ENCODE peak calls at places on chromosomes 3 and 15, in nine cellular contexts. One of them, this sample, is unnamed.

GRCh38 chr3:107024481-107025153 is 352.6 kb upstream of the CCDC54 start:
- DNase-seq in breast epithelium: no peak
- DNase-seq in NCI-H2081: no peak
- DNase-seq in uterus: peak
- DNase-seq in GDM1: no peak
- DNase-seq in CD4-positive, CD25-positive, alpha-beta regulatory T cell: no peak
- DNase-seq in GM04504: peak
- DNase-seq in lower lobe of right lung: no peak
- DNase-seq in H7: no peak
- DNase-seq in this sample: no peak

GRCh38 chr15:70178335-70179084 is 80.8 kb upstream of the TLE3 start:
- DNase-seq in breast epithelium: no peak
- DNase-seq in NCI-H2081: no peak
- DNase-seq in uterus: no peak
- DNase-seq in GDM1: no peak
- DNase-seq in CD4-positive, CD25-positive, alpha-beta regulatory T cell: no peak
- DNase-seq in GM04504: no peak
- DNase-seq in lower lobe of right lung: no peak
- DNase-seq in H7: no peak
- DNase-seq in this sample: no peak

GRCh38 chr3:104412608-104413580 is 953.8 kb upstream of the ALCAM start:
- DNase-seq in breast epithelium: no peak
- DNase-seq in NCI-H2081: no peak
- DNase-seq in uterus: no peak
- DNase-seq in GDM1: no peak
- DNase-seq in CD4-positive, CD25-positive, alpha-beta regulatory T cell: no peak
- DNase-seq in GM04504: no peak
- DNase-seq in lower lobe of right lung: no peak
- DNase-seq in H7: no peak
- DNase-seq in this sample: no peak

GRCh38 chr3:3776607-3777006 is 22.6 kb upstream of the LRRN1 start:
- DNase-seq in breast epithelium: no peak
- DNase-seq in NCI-H2081: no peak
- DNase-seq in uterus: no peak
- DNase-seq in GDM1: no peak
- DNase-seq in CD4-positive, CD25-positive, alpha-beta regulatory T cell: no peak
- DNase-seq in GM04504: no peak
- DNase-seq in lower lobe of right lung: no peak
- DNase-seq in H7: no peak
- DNase-seq in this sample: no peak

GRCh38 chr15:69609776-69610175 is 157.2 kb downstream of the RPLP1 start:
- DNase-seq in breast epithelium: no peak
- DNase-seq in NCI-H2081: no peak
- DNase-seq in uterus: no peak
- DNase-seq in GDM1: no peak
- DNase-seq in CD4-positive, CD25-positive, alpha-beta regulatory T cell: no peak
- DNase-seq in GM04504: no peak
- DNase-seq in lower lobe of right lung: no peak
- DNase-seq in H7: no peak
- DNase-seq in this sample: no peak

GRCh38 chr3:61892881-61893280 is 331.5 kb downstream of the PTPRG start:
- DNase-seq in breast epithelium: no peak
- DNase-seq in NCI-H2081: no peak
- DNase-seq in uterus: no peak
- DNase-seq in GDM1: no peak
- DNase-seq in CD4-positive, CD25-positive, alpha-beta regulatory T cell: no peak
- DNase-seq in GM04504: no peak
- DNase-seq in lower lobe of right lung: no peak
- DNase-seq in H7: no peak
- DNase-seq in this sample: no peak

GRCh38 chr3:67976683-67977082 is 322.3 kb upstream of the SUCLG2 start:
- DNase-seq in breast epithelium: no peak
- DNase-seq in NCI-H2081: no peak
- DNase-seq in uterus: no peak
- DNase-seq in GDM1: no peak
- DNase-seq in CD4-positive, CD25-positive, alpha-beta regulatory T cell: no peak
- DNase-seq in GM04504: no peak
- DNase-seq in lower lobe of right lung: no peak
- DNase-seq in H7: no peak
- DNase-seq in this sample: no peak

GRCh38 chr15:60493166-60493565 is 14.2 kb upstream of the ICE2 start:
- DNase-seq in breast epithelium: no peak
- DNase-seq in NCI-H2081: no peak
- DNase-seq in uterus: no peak
- DNase-seq in GDM1: no peak
- DNase-seq in CD4-positive, CD25-positive, alpha-beta regulatory T cell: no peak
- DNase-seq in GM04504: no peak
- DNase-seq in lower lobe of right lung: no peak
- DNase-seq in H7: no peak
- DNase-seq in this sample: no peak

GRCh38 chr15:91779960-91780359 is 73.5 kb upstream of the SLCO3A1 start:
- DNase-seq in breast epithelium: no peak
- DNase-seq in NCI-H2081: no peak
- DNase-seq in uterus: no peak
- DNase-seq in GDM1: no peak
- DNase-seq in CD4-positive, CD25-positive, alpha-beta regulatory T cell: no peak
- DNase-seq in GM04504: no peak
- DNase-seq in lower lobe of right lung: no peak
- DNase-seq in H7: no peak
- DNase-seq in this sample: no peak

GRCh38 chr3:188754286-188754685 is 417.5 kb upstream of the TPRG1 start:
- DNase-seq in breast epithelium: no peak
- DNase-seq in NCI-H2081: no peak
- DNase-seq in uterus: no peak
- DNase-seq in GDM1: no peak
- DNase-seq in CD4-positive, CD25-positive, alpha-beta regulatory T cell: no peak
- DNase-seq in GM04504: no peak
- DNase-seq in lower lobe of right lung: no peak
- DNase-seq in H7: no peak
- DNase-seq in this sample: no peak

GRCh38 chr3:197465996-197466549 is 89.7 kb downstream of the BDH1 start:
- DNase-seq in breast epithelium: no peak
- DNase-seq in NCI-H2081: no peak
- DNase-seq in uterus: no peak
- DNase-seq in GDM1: no peak
- DNase-seq in CD4-positive, CD25-positive, alpha-beta regulatory T cell: no peak
- DNase-seq in GM04504: peak
- DNase-seq in lower lobe of right lung: no peak
- DNase-seq in H7: no peak
- DNase-seq in this sample: no peak

GRCh38 chr3:64319391-64319790 is 94.1 kb upstream of the PRICKLE2 start:
- DNase-seq in breast epithelium: no peak
- DNase-seq in NCI-H2081: no peak
- DNase-seq in uterus: no peak
- DNase-seq in GDM1: no peak
- DNase-seq in CD4-positive, CD25-positive, alpha-beta regulatory T cell: no peak
- DNase-seq in GM04504: no peak
- DNase-seq in lower lobe of right lung: no peak
- DNase-seq in H7: peak
- DNase-seq in this sample: no peak

GRCh38 chr15:100400996-100401395 is 59.2 kb upstream of the ADAMTS17 start:
- DNase-seq in breast epithelium: no peak
- DNase-seq in NCI-H2081: no peak
- DNase-seq in uterus: no peak
- DNase-seq in GDM1: no peak
- DNase-seq in CD4-positive, CD25-positive, alpha-beta regulatory T cell: no peak
- DNase-seq in GM04504: no peak
- DNase-seq in lower lobe of right lung: no peak
- DNase-seq in H7: no peak
- DNase-seq in this sample: no peak

GRCh38 chr3:53850895-53851294 is 4.5 kb downstream of the IL17RB start:
- DNase-seq in breast epithelium: no peak
- DNase-seq in NCI-H2081: no peak
- DNase-seq in uterus: peak
- DNase-seq in GDM1: no peak
- DNase-seq in CD4-positive, CD25-positive, alpha-beta regulatory T cell: no peak
- DNase-seq in GM04504: peak
- DNase-seq in lower lobe of right lung: no peak
- DNase-seq in H7: no peak
- DNase-seq in this sample: no peak

GRCh38 chr3:66398228-66399025 is 102.4 kb downstream of the LRIG1 start:
- DNase-seq in breast epithelium: no peak
- DNase-seq in NCI-H2081: peak
- DNase-seq in uterus: no peak
- DNase-seq in GDM1: no peak
- DNase-seq in CD4-positive, CD25-positive, alpha-beta regulatory T cell: no peak
- DNase-seq in GM04504: no peak
- DNase-seq in lower lobe of right lung: no peak
- DNase-seq in H7: no peak
- DNase-seq in this sample: peak

GRCh38 chr15:81274932-81275341 is 49.0 kb downstream of the STARD5 start:
- DNase-seq in breast epithelium: peak
- DNase-seq in NCI-H2081: peak
- DNase-seq in uterus: peak
- DNase-seq in GDM1: peak
- DNase-seq in CD4-positive, CD25-positive, alpha-beta regulatory T cell: peak
- DNase-seq in GM04504: peak
- DNase-seq in lower lobe of right lung: peak
- DNase-seq in H7: peak
- DNase-seq in this sample: peak

GRCh38 chr3:67297715-67298475 is 299.8 kb downstream of the KBTBD8 start:
- DNase-seq in breast epithelium: no peak
- DNase-seq in NCI-H2081: no peak
- DNase-seq in uterus: no peak
- DNase-seq in GDM1: no peak
- DNase-seq in CD4-positive, CD25-positive, alpha-beta regulatory T cell: no peak
- DNase-seq in GM04504: no peak
- DNase-seq in lower lobe of right lung: no peak
- DNase-seq in H7: no peak
- DNase-seq in this sample: no peak

GRCh38 chr3:114155370-114155821 is 23.5 kb downstream of the DRD3 start:
- DNase-seq in breast epithelium: no peak
- DNase-seq in NCI-H2081: no peak
- DNase-seq in uterus: no peak
- DNase-seq in GDM1: no peak
- DNase-seq in CD4-positive, CD25-positive, alpha-beta regulatory T cell: no peak
- DNase-seq in GM04504: no peak
- DNase-seq in lower lobe of right lung: no peak
- DNase-seq in H7: no peak
- DNase-seq in this sample: peak

GRCh38 chr15:52295421-52295991 is at the start of gene MYO5C:
- DNase-seq in breast epithelium: peak
- DNase-seq in NCI-H2081: peak
- DNase-seq in uterus: peak
- DNase-seq in GDM1: no peak
- DNase-seq in CD4-positive, CD25-positive, alpha-beta regulatory T cell: no peak
- DNase-seq in GM04504: no peak
- DNase-seq in lower lobe of right lung: peak
- DNase-seq in H7: peak
- DNase-seq in this sample: peak

GRCh38 chr3:146468234-146468931 is 978 bp downstream of the PLSCR2 start:
- DNase-seq in breast epithelium: no peak
- DNase-seq in NCI-H2081: no peak
- DNase-seq in uterus: no peak
- DNase-seq in GDM1: no peak
- DNase-seq in CD4-positive, CD25-positive, alpha-beta regulatory T cell: no peak
- DNase-seq in GM04504: no peak
- DNase-seq in lower lobe of right lung: no peak
- DNase-seq in H7: no peak
- DNase-seq in this sample: no peak

GRCh38 chr3:129016366-129016724 is 15.2 kb downstream of the EFCC1 start:
- DNase-seq in breast epithelium: no peak
- DNase-seq in NCI-H2081: peak
- DNase-seq in uterus: no peak
- DNase-seq in GDM1: peak
- DNase-seq in CD4-positive, CD25-positive, alpha-beta regulatory T cell: peak
- DNase-seq in GM04504: no peak
- DNase-seq in lower lobe of right lung: peak
- DNase-seq in H7: no peak
- DNase-seq in this sample: peak

GRCh38 chr15:40355976-40356585 is 1.9 kb upstream of the DISP2 start:
- DNase-seq in breast epithelium: no peak
- DNase-seq in NCI-H2081: no peak
- DNase-seq in uterus: no peak
- DNase-seq in GDM1: no peak
- DNase-seq in CD4-positive, CD25-positive, alpha-beta regulatory T cell: no peak
- DNase-seq in GM04504: no peak
- DNase-seq in lower lobe of right lung: no peak
- DNase-seq in H7: no peak
- DNase-seq in this sample: no peak

GRCh38 chr3:161177996-161178395 is 43.1 kb upstream of the NMD3 start:
- DNase-seq in breast epithelium: no peak
- DNase-seq in NCI-H2081: peak
- DNase-seq in uterus: no peak
- DNase-seq in GDM1: no peak
- DNase-seq in CD4-positive, CD25-positive, alpha-beta regulatory T cell: no peak
- DNase-seq in GM04504: no peak
- DNase-seq in lower lobe of right lung: no peak
- DNase-seq in H7: no peak
- DNase-seq in this sample: no peak

GRCh38 chr3:146496726-146497125 is 27.4 kb upstream of the PLSCR2 start:
- DNase-seq in breast epithelium: no peak
- DNase-seq in NCI-H2081: no peak
- DNase-seq in uterus: no peak
- DNase-seq in GDM1: no peak
- DNase-seq in CD4-positive, CD25-positive, alpha-beta regulatory T cell: no peak
- DNase-seq in GM04504: no peak
- DNase-seq in lower lobe of right lung: no peak
- DNase-seq in H7: no peak
- DNase-seq in this sample: no peak

GRCh38 chr3:49567406-49567805 is 13.1 kb downstream of the BSN start:
- DNase-seq in breast epithelium: no peak
- DNase-seq in NCI-H2081: no peak
- DNase-seq in uterus: no peak
- DNase-seq in GDM1: no peak
- DNase-seq in CD4-positive, CD25-positive, alpha-beta regulatory T cell: no peak
- DNase-seq in GM04504: no peak
- DNase-seq in lower lobe of right lung: no peak
- DNase-seq in H7: no peak
- DNase-seq in this sample: no peak

GRCh38 chr3:146164951-146165350 is 4.0 kb upstream of the PLOD2 start:
- DNase-seq in breast epithelium: no peak
- DNase-seq in NCI-H2081: no peak
- DNase-seq in uterus: no peak
- DNase-seq in GDM1: no peak
- DNase-seq in CD4-positive, CD25-positive, alpha-beta regulatory T cell: no peak
- DNase-seq in GM04504: no peak
- DNase-seq in lower lobe of right lung: no peak
- DNase-seq in H7: no peak
- DNase-seq in this sample: no peak

GRCh38 chr3:17481116-17481515 is 261.3 kb downstream of the TBC1D5 start:
- DNase-seq in breast epithelium: peak
- DNase-seq in NCI-H2081: no peak
- DNase-seq in uterus: no peak
- DNase-seq in GDM1: no peak
- DNase-seq in CD4-positive, CD25-positive, alpha-beta regulatory T cell: no peak
- DNase-seq in GM04504: no peak
- DNase-seq in lower lobe of right lung: no peak
- DNase-seq in H7: no peak
- DNase-seq in this sample: no peak

GRCh38 chr3:48558446-48559134 is 2.0 kb upstream of the PFKFB4 start:
- DNase-seq in breast epithelium: no peak
- DNase-seq in NCI-H2081: no peak
- DNase-seq in uterus: no peak
- DNase-seq in GDM1: no peak
- DNase-seq in CD4-positive, CD25-positive, alpha-beta regulatory T cell: no peak
- DNase-seq in GM04504: no peak
- DNase-seq in lower lobe of right lung: peak
- DNase-seq in H7: peak
- DNase-seq in this sample: no peak

GRCh38 chr15:51878446-51879386 is 49.3 kb downstream of the TMOD3 start:
- DNase-seq in breast epithelium: no peak
- DNase-seq in NCI-H2081: no peak
- DNase-seq in uterus: no peak
- DNase-seq in GDM1: no peak
- DNase-seq in CD4-positive, CD25-positive, alpha-beta regulatory T cell: peak
- DNase-seq in GM04504: peak
- DNase-seq in lower lobe of right lung: no peak
- DNase-seq in H7: no peak
- DNase-seq in this sample: no peak

GRCh38 chr3:126500016-126500415 is 17.6 kb downstream of the UROC1 start:
- DNase-seq in breast epithelium: no peak
- DNase-seq in NCI-H2081: no peak
- DNase-seq in uterus: no peak
- DNase-seq in GDM1: no peak
- DNase-seq in CD4-positive, CD25-positive, alpha-beta regulatory T cell: no peak
- DNase-seq in GM04504: no peak
- DNase-seq in lower lobe of right lung: no peak
- DNase-seq in H7: peak
- DNase-seq in this sample: no peak

GRCh38 chr3:13569201-13569600 is 20.3 kb downstream of the FBLN2 start:
- DNase-seq in breast epithelium: no peak
- DNase-seq in NCI-H2081: no peak
- DNase-seq in uterus: no peak
- DNase-seq in GDM1: no peak
- DNase-seq in CD4-positive, CD25-positive, alpha-beta regulatory T cell: no peak
- DNase-seq in GM04504: no peak
- DNase-seq in lower lobe of right lung: no peak
- DNase-seq in H7: no peak
- DNase-seq in this sample: no peak